ENCODE peak calls at places on chromosomes 12 and 14, in six cellular contexts. K is HepG2, J is K562, P is H1, G is GM12878, R is GM12892. W is an unnamed sample.

GRCh38 chr12:45357547-45358417 is 141.9 kb downstream of the ANO6 start:
- DNase-seq in K (peak; percentile 6), J (no peak), P (no peak), G (no peak), R (no peak), W (no peak)

GRCh38 chr12:5588231-5588995 is 156.5 kb downstream of the NTF3 start:
- DNase-seq in K (no peak), J (no peak), P (no peak), G (no peak), R (no peak), W (no peak)

GRCh38 chr14:52312872-52313492 is 1.1 kb upstream of the PTGER2 start:
- DNase-seq in K (no peak), J (no peak), P (no peak), G (no peak), R (no peak), W (no peak)

GRCh38 chr12:107515446-107515958 is 170.1 kb upstream of the PWP1 start:
- DNase-seq in K (no peak), J (no peak), P (no peak), G (no peak), R (no peak), W (no peak)

GRCh38 chr12:10718279-10718821 is 4.8 kb downstream of the YBX3 start:
- DNase-seq in K (no peak), J (no peak), P (no peak), G (no peak), R (no peak), W (no peak)

GRCh38 chr14:38693423-38693822 is 409.6 kb downstream of the SEC23A start:
- DNase-seq in K (no peak), J (no peak), P (no peak), G (no peak), R (no peak), W (no peak)

GRCh38 chr12:66235626-66236281 is 46.7 kb downstream of the IRAK3 start:
- DNase-seq in K (no peak), J (no peak), P (no peak), G (no peak), R (no peak), W (no peak)

GRCh38 chr12:24109381-24110039 is 160.0 kb upstream of the SOX5 start:
- DNase-seq in K (peak; percentile 17), J (peak; percentile 18), P (no peak), G (peak; percentile 37), R (peak; percentile 14), W (peak; percentile 13)

GRCh38 chr12:105445261-105446015 is 114.9 kb downstream of the C12orf75 start:
- DNase-seq in K (peak; percentile 5), J (no peak), P (no peak), G (no peak), R (no peak), W (no peak)

GRCh38 chr12:6363330-6364036 is 11.9 kb downstream of the SCNN1A start:
- DNase-seq in K (peak; percentile 85), J (peak; percentile 85), P (peak; percentile 82), G (no peak), R (peak; percentile 76), W (peak; percentile 87)

GRCh38 chr14:42299692-42300091 is 693.0 kb downstream of the LRFN5 start:
- DNase-seq in K (no peak), J (no peak), P (no peak), G (peak; percentile 8), R (no peak), W (no peak)

GRCh38 chr14:85688024-85688423 is 158.1 kb downstream of the FLRT2 start:
- DNase-seq in K (no peak), J (no peak), P (no peak), G (no peak), R (no peak), W (no peak)

GRCh38 chr14:75023108-75023507 is 20.4 kb downstream of the EIF2B2 start:
- DNase-seq in K (no peak), J (no peak), P (no peak), G (no peak), R (no peak), W (no peak)

GRCh38 chr12:118059645-118060275 is 1.2 kb downstream of the WSB2 start:
- DNase-seq in K (no peak), J (no peak), P (no peak), G (no peak), R (no peak), W (no peak)

GRCh38 chr12:16347391-16348298 is at the start of gene MGST1:
- DNase-seq in K (peak; percentile 77), J (peak; percentile 75), P (peak; percentile 87), G (peak; percentile 11), R (no peak), W (peak; percentile 19)

GRCh38 chr12:5808956-5809355 is 136.1 kb downstream of the ANO2 start:
- DNase-seq in K (no peak), J (no peak), P (no peak), G (no peak), R (no peak), W (no peak)

GRCh38 chr12:64673490-64674169 is 63.3 kb downstream of the RASSF3 start:
- DNase-seq in K (peak; percentile 32), J (no peak), P (no peak), G (no peak), R (no peak), W (no peak)

DNA sequence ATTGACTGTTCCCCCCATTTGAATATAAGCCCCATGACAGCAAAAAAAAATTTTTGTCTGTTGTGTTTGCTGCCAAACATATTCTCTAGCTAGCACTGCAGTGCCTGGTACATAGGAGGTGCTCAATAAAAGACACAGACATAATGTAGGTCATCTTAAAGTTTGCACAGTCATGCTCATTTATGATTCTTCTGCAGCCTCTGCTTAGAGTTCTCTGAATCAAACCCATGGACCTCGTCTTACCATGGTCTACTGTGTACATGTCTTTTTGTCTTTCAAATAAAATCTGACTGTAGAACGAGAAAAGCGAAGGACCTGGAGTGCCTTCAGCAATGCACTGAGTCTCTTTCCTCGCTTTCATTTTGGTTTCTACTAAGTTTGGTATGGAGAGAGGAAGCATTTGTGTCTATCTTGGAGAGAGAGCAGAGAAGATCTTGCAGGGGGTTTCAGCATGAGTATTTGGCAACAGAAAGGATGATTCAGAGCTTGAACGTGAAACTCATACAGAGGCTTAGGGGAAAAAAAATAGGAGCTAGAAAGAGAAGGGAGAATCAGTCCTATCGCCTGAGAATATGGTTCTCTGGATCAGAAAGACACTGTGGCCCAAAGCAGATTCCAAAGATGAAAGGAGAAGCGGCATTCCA is 38.8 kb upstream of the TMCC3 start:
- DNase-seq in K (no peak), J (no peak), P (no peak), G (no peak), R (no peak), W (no peak)
- TF ChIP-seq TAF1 in K (no peak), J (no peak), P (no peak), G (no peak), R (no peak), W (no peak)

GRCh38 chr14:96408608-96409007 is 16.7 kb downstream of the AK7 start:
- DNase-seq in K (no peak), J (no peak), P (peak; percentile 16), G (no peak), R (no peak), W (no peak)

GRCh38 chr14:96407980-96408570 is 16.1 kb downstream of the AK7 start:
- DNase-seq in K (no peak), J (peak; percentile 37), P (no peak), G (no peak), R (no peak), W (no peak)

GRCh38 chr14:96409701-96410100 is 17.8 kb downstream of the AK7 start:
- DNase-seq in K (peak; percentile 62), J (no peak), P (no peak), G (no peak), R (no peak), W (no peak)

GRCh38 chr14:96403409-96403808 is 11.5 kb downstream of the AK7 start:
- DNase-seq in K (no peak), J (no peak), P (no peak), G (no peak), R (no peak), W (no peak)

DNA sequence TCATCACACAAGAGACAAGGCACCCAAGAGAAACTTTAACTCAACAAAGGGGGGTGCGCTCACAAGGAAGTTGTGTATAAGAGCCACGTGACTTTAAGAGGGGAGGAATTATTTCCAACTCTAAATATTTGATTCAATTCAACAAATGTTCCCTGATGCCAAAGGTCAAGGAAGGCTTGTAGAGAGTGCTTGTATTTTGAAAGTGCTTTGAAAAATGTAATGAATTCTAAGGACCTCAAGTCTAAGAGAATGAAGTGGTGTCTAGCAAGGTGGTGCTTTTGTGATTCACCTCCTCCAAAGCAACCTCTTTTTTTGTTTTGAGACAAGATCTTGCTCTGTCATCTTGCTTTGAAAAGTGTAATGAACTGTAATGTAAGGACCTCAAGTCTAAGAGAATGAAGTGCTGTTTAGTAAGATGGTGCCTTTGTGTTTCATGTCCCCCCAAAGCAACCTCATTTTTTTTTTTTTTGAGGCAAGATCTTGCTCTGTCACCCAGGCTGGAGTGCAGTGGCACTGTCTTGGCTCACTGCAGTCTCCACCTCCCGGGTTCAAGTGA is 13.8 kb downstream of the AK7 start:
- DNase-seq in K (no peak), J (no peak), P (peak; percentile 17), G (no peak), R (no peak), W (no peak)
- TF ChIP-seq POLR2A in K (no peak), J (no peak), P (no peak), G (no peak), R (no peak), W (no peak)

GRCh38 chr14:105099778-105100177 is 34.5 kb upstream of the GPR132 start:
- DNase-seq in K (no peak), J (no peak), P (no peak), G (no peak), R (no peak), W (no peak)
- TF ChIP-seq TAF1 in K (no peak), J (no peak), P (no peak), G (no peak), R (no peak), W (no peak)

DNA sequence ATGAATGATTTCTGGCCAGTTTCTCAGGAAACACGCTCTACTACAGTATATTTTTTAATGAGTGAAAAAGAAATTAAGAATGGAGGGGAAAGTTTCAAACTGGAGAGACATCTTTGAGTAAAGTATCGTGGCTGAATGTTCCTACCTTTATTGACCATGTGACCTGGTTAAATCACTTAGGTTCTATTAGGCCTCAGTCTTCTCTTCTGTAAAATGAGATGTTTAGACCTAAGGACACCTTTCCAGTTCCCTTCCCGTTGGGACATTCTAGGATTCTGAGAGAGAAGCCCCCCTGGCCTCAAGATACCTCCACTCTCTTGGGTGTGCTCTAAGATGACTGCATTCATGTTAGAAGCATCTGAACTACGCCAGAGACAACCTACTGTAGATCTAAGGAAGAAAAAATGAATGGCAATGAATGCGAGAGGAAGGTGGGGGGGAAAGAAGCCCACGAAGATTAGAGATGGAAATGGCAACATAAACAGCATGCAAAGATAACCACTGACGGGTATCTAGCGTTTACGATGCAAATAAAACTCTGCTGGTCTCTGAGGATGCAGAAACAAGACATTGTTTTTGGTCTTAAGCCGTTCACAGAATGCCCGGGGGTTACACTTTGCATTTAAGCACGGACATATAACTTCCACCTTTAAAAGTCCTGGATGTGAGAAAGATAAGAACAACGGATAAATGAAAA is 632 bp upstream of the CPSF6 start:
- DNase-seq in K (no peak), J (no peak), P (no peak), G (no peak), R (no peak), W (no peak)
- TF ChIP-seq POLR2A in K (no peak), J (no peak), P (no peak), G (no peak), R (no peak), W (no peak)

GRCh38 chr12:131104464-131105350 is 151.0 kb downstream of the ADGRD1 start:
- DNase-seq in K (peak; percentile 50), J (peak; percentile 89), P (peak; percentile 96), G (no peak), R (peak; percentile 73), W (peak; percentile 66)
- TF ChIP-seq TAF1 in K (no peak), J (no peak), P (no peak), G (no peak), R (no peak), W (no peak)

W was measured in GM12891.